ENCODE peak calls at places on chromosome 20, in nine cellular contexts. One of them, this sample, is unnamed.

GRCh38 chr20:4835244-4836177 is 113.8 kb downstream of the PRND start:
- ATAC-seq in heart left ventricle: peak; percentile 93
- ATAC-seq in gastrocnemius medialis: peak; percentile 52
- ATAC-seq in left lung: peak; percentile 81
- ATAC-seq in activated CD8-positive, alpha-beta memory T cell treated with anti-CD3 and anti-CD28 coated beads, Interleukin-2, amount 10 ng/mL, durations not matched to agents 7 days and 5 days: no peak
- ATAC-seq in activated naive CD8-positive, alpha-beta T cell treated with anti-CD3 and anti-CD28 coated beads, Interleukin-2, amount 10 ng/mL, durations not matched to agents 7 days and 5 days: no peak
- ATAC-seq in naive thymus-derived CD4-positive, alpha-beta T cell: no peak
- ATAC-seq in Right ventricle myocardium inferior: peak; percentile 89
- ATAC-seq in right lobe of liver: peak; percentile 44
- ATAC-seq in this sample: no peak

GRCh38 chr20:61744691-61745396 is 320.8 kb downstream of the TAF4 start:
- ATAC-seq in gastrocnemius medialis: no peak
- ATAC-seq in activated naive CD8-positive, alpha-beta T cell treated with anti-CD3 and anti-CD28 coated beads, Interleukin-2, amount 10 ng/mL, durations not matched to agents 7 days and 5 days: no peak
- ATAC-seq in heart left ventricle: no peak
- ATAC-seq in naive thymus-derived CD4-positive, alpha-beta T cell: no peak
- ATAC-seq in activated CD8-positive, alpha-beta memory T cell treated with anti-CD3 and anti-CD28 coated beads, Interleukin-2, amount 10 ng/mL, durations not matched to agents 7 days and 5 days: no peak
- ATAC-seq in Right ventricle myocardium inferior: no peak
- ATAC-seq in right lobe of liver: no peak
- ATAC-seq in left lung: no peak
- ATAC-seq in this sample: no peak

GRCh38 chr20:56722042-56722441 is 92.9 kb downstream of the TFAP2C start:
- ATAC-seq in heart left ventricle: peak; percentile 38
- ATAC-seq in Right ventricle myocardium inferior: peak; percentile 44
- ATAC-seq in gastrocnemius medialis: no peak
- ATAC-seq in activated CD8-positive, alpha-beta memory T cell treated with anti-CD3 and anti-CD28 coated beads, Interleukin-2, amount 10 ng/mL, durations not matched to agents 7 days and 5 days: no peak
- ATAC-seq in left lung: peak; percentile 44
- ATAC-seq in activated naive CD8-positive, alpha-beta T cell treated with anti-CD3 and anti-CD28 coated beads, Interleukin-2, amount 10 ng/mL, durations not matched to agents 7 days and 5 days: no peak
- ATAC-seq in naive thymus-derived CD4-positive, alpha-beta T cell: peak; percentile 55
- ATAC-seq in right lobe of liver: peak; percentile 18
- ATAC-seq in this sample: no peak

GRCh38 chr20:47351643-47352331 is 4.7 kb downstream of the ZMYND8 start:
- ATAC-seq in activated naive CD8-positive, alpha-beta T cell treated with anti-CD3 and anti-CD28 coated beads, Interleukin-2, amount 10 ng/mL, durations not matched to agents 7 days and 5 days: no peak
- ATAC-seq in heart left ventricle: no peak
- ATAC-seq in right lobe of liver: no peak
- ATAC-seq in left lung: no peak
- ATAC-seq in gastrocnemius medialis: no peak
- ATAC-seq in Right ventricle myocardium inferior: peak; percentile 18
- ATAC-seq in naive thymus-derived CD4-positive, alpha-beta T cell: no peak
- ATAC-seq in activated CD8-positive, alpha-beta memory T cell treated with anti-CD3 and anti-CD28 coated beads, Interleukin-2, amount 10 ng/mL, durations not matched to agents 7 days and 5 days: no peak
- ATAC-seq in this sample: no peak

GRCh38 chr20:36540551-36541211 is 638 bp upstream of the MYL9 start:
- ATAC-seq in right lobe of liver: no peak
- ATAC-seq in naive thymus-derived CD4-positive, alpha-beta T cell: no peak
- ATAC-seq in gastrocnemius medialis: no peak
- ATAC-seq in left lung: no peak
- ATAC-seq in heart left ventricle: peak; percentile 1
- ATAC-seq in activated CD8-positive, alpha-beta memory T cell treated with anti-CD3 and anti-CD28 coated beads, Interleukin-2, amount 10 ng/mL, durations not matched to agents 7 days and 5 days: no peak
- ATAC-seq in activated naive CD8-positive, alpha-beta T cell treated with anti-CD3 and anti-CD28 coated beads, Interleukin-2, amount 10 ng/mL, durations not matched to agents 7 days and 5 days: no peak
- ATAC-seq in Right ventricle myocardium inferior: peak; percentile 1
- ATAC-seq in this sample: no peak

GRCh38 chr20:57620274-57620990 is at the start of gene ZBP1:
- ATAC-seq in naive thymus-derived CD4-positive, alpha-beta T cell: peak; percentile 49
- ATAC-seq in activated CD8-positive, alpha-beta memory T cell treated with anti-CD3 and anti-CD28 coated beads, Interleukin-2, amount 10 ng/mL, durations not matched to agents 7 days and 5 days: peak; percentile 41
- ATAC-seq in activated naive CD8-positive, alpha-beta T cell treated with anti-CD3 and anti-CD28 coated beads, Interleukin-2, amount 10 ng/mL, durations not matched to agents 7 days and 5 days: peak; percentile 28
- ATAC-seq in Right ventricle myocardium inferior: no peak
- ATAC-seq in gastrocnemius medialis: no peak
- ATAC-seq in heart left ventricle: no peak
- ATAC-seq in left lung: peak; percentile 11
- ATAC-seq in right lobe of liver: peak; percentile 44
- ATAC-seq in this sample: no peak

GRCh38 chr20:36359668-36360406 is 53.7 kb downstream of the DLGAP4 start:
- ATAC-seq in heart left ventricle: no peak
- ATAC-seq in right lobe of liver: no peak
- ATAC-seq in activated CD8-positive, alpha-beta memory T cell treated with anti-CD3 and anti-CD28 coated beads, Interleukin-2, amount 10 ng/mL, durations not matched to agents 7 days and 5 days: no peak
- ATAC-seq in left lung: no peak
- ATAC-seq in Right ventricle myocardium inferior: no peak
- ATAC-seq in gastrocnemius medialis: no peak
- ATAC-seq in activated naive CD8-positive, alpha-beta T cell treated with anti-CD3 and anti-CD28 coated beads, Interleukin-2, amount 10 ng/mL, durations not matched to agents 7 days and 5 days: no peak
- ATAC-seq in naive thymus-derived CD4-positive, alpha-beta T cell: no peak
- ATAC-seq in this sample: no peak

GRCh38 chr20:55174172-55174571 is 698.8 kb downstream of the DOK5 start:
- ATAC-seq in left lung: no peak
- ATAC-seq in naive thymus-derived CD4-positive, alpha-beta T cell: no peak
- ATAC-seq in activated CD8-positive, alpha-beta memory T cell treated with anti-CD3 and anti-CD28 coated beads, Interleukin-2, amount 10 ng/mL, durations not matched to agents 7 days and 5 days: no peak
- ATAC-seq in activated naive CD8-positive, alpha-beta T cell treated with anti-CD3 and anti-CD28 coated beads, Interleukin-2, amount 10 ng/mL, durations not matched to agents 7 days and 5 days: no peak
- ATAC-seq in gastrocnemius medialis: no peak
- ATAC-seq in Right ventricle myocardium inferior: no peak
- ATAC-seq in heart left ventricle: no peak
- ATAC-seq in right lobe of liver: no peak
- ATAC-seq in this sample: no peak

GRCh38 chr20:54469293-54469692 is 6.1 kb upstream of the DOK5 start:
- ATAC-seq in activated naive CD8-positive, alpha-beta T cell treated with anti-CD3 and anti-CD28 coated beads, Interleukin-2, amount 10 ng/mL, durations not matched to agents 7 days and 5 days: no peak
- ATAC-seq in left lung: no peak
- ATAC-seq in naive thymus-derived CD4-positive, alpha-beta T cell: no peak
- ATAC-seq in activated CD8-positive, alpha-beta memory T cell treated with anti-CD3 and anti-CD28 coated beads, Interleukin-2, amount 10 ng/mL, durations not matched to agents 7 days and 5 days: no peak
- ATAC-seq in gastrocnemius medialis: no peak
- ATAC-seq in right lobe of liver: no peak
- ATAC-seq in heart left ventricle: peak; percentile 61
- ATAC-seq in Right ventricle myocardium inferior: no peak
- ATAC-seq in this sample: no peak

GRCh38 chr20:25220810-25221591 is 25.5 kb downstream of the ENTPD6 start:
- ATAC-seq in activated CD8-positive, alpha-beta memory T cell treated with anti-CD3 and anti-CD28 coated beads, Interleukin-2, amount 10 ng/mL, durations not matched to agents 7 days and 5 days: no peak
- ATAC-seq in activated naive CD8-positive, alpha-beta T cell treated with anti-CD3 and anti-CD28 coated beads, Interleukin-2, amount 10 ng/mL, durations not matched to agents 7 days and 5 days: no peak
- ATAC-seq in Right ventricle myocardium inferior: peak; percentile 68
- ATAC-seq in naive thymus-derived CD4-positive, alpha-beta T cell: no peak
- ATAC-seq in right lobe of liver: peak; percentile 55
- ATAC-seq in gastrocnemius medialis: peak; percentile 52
- ATAC-seq in left lung: peak; percentile 47
- ATAC-seq in heart left ventricle: peak; percentile 76
- ATAC-seq in this sample: no peak

GRCh38 chr20:8331740-8332412 is 199.8 kb downstream of the PLCB1 start:
- ATAC-seq in Right ventricle myocardium inferior: no peak
- ATAC-seq in heart left ventricle: no peak
- ATAC-seq in activated naive CD8-positive, alpha-beta T cell treated with anti-CD3 and anti-CD28 coated beads, Interleukin-2, amount 10 ng/mL, durations not matched to agents 7 days and 5 days: no peak
- ATAC-seq in activated CD8-positive, alpha-beta memory T cell treated with anti-CD3 and anti-CD28 coated beads, Interleukin-2, amount 10 ng/mL, durations not matched to agents 7 days and 5 days: no peak
- ATAC-seq in gastrocnemius medialis: no peak
- ATAC-seq in right lobe of liver: peak; percentile 60
- ATAC-seq in naive thymus-derived CD4-positive, alpha-beta T cell: no peak
- ATAC-seq in left lung: no peak
- ATAC-seq in this sample: peak; percentile 81